ENCODE peak calls at places on chromosome 11, in five cellular contexts. B is body of pancreas; J is fibroblast of lung; R is lung; D is naive thymus-derived CD4-positive, alpha-beta T cell. A is an unnamed sample.

GRCh38 chr11:44538375-44539054 is 26.9 kb upstream of the CD82 start:
- DNase-seq in B (peak; percentile 74), J (peak; percentile 63), R (peak; percentile 75), D (peak; percentile 54), A (peak; percentile 82)

GRCh38 chr11:44597358-44598009 is 32.0 kb downstream of the CD82 start:
- DNase-seq in B (no peak), J (no peak), R (no peak), D (no peak), A (no peak)

GRCh38 chr11:34205326-34206035 is 100.1 kb downstream of the NAT10 start:
- DNase-seq in B (no peak), J (peak; percentile 22), R (no peak), D (no peak), A (no peak)

GRCh38 chr11:59918494-59918893 is 19.7 kb upstream of the OOSP1 start:
- DNase-seq in B (no peak), J (no peak), R (no peak), D (no peak), A (no peak)

GRCh38 chr11:115503083-115503885 is 931 bp downstream of the CADM1 start:
- DNase-seq in B (peak; percentile 63), J (peak; percentile 63), R (peak; percentile 73), D (peak; percentile 8), A (peak; percentile 19)

GRCh38 chr11:95138448-95138847 is 48.8 kb downstream of the ENDOD1 start:
- DNase-seq in B (no peak), J (peak; percentile 40), R (no peak), D (no peak), A (no peak)

GRCh38 chr11:72179049-72179803 is 12.7 kb upstream of the FOLR1 start:
- DNase-seq in B (no peak), J (no peak), R (no peak), D (no peak), A (peak; percentile 2)

GRCh38 chr11:122108192-122108799 is 7.7 kb downstream of the BLID start:
- DNase-seq in B (peak; percentile 17), J (peak; percentile 78), R (peak; percentile 48), D (no peak), A (peak; percentile 38)

GRCh38 chr11:67612751-67613150 is 6.0 kb downstream of the NDUFV1 start:
- DNase-seq in B (no peak), J (no peak), R (no peak), D (no peak), A (no peak)

GRCh38 chr11:31325162-31325561 is 44.4 kb downstream of the DCDC1 start:
- DNase-seq in B (no peak), J (peak; percentile 78), R (no peak), D (no peak), A (no peak)

GRCh38 chr11:47105541-47105940 is 71.1 kb downstream of the ARFGAP2 start:
- DNase-seq in B (no peak), J (no peak), R (no peak), D (no peak), A (no peak)

GRCh38 chr11:65214212-65214845 is 32.6 kb downstream of the CAPN1 start:
- DNase-seq in B (no peak), J (no peak), R (no peak), D (no peak), A (peak; percentile 54)

GRCh38 chr11:19087658-19088057 is 27.1 kb upstream of the MRGPRX2 start:
- DNase-seq in B (no peak), J (peak; percentile 27), R (no peak), D (no peak), A (no peak)

GRCh38 chr11:87260811-87261210 is 223.1 kb downstream of the TMEM135 start:
- DNase-seq in B (no peak), J (no peak), R (no peak), D (no peak), A (no peak)

GRCh38 chr11:67301313-67301921 is 1.9 kb upstream of the SSH3 start:
- DNase-seq in B (no peak), J (no peak), R (no peak), D (no peak), A (no peak)

GRCh38 chr11:117668291-117668690 is 128.7 kb downstream of the DSCAML1 start:
- DNase-seq in B (no peak), J (no peak), R (no peak), D (no peak), A (no peak)

DNA sequence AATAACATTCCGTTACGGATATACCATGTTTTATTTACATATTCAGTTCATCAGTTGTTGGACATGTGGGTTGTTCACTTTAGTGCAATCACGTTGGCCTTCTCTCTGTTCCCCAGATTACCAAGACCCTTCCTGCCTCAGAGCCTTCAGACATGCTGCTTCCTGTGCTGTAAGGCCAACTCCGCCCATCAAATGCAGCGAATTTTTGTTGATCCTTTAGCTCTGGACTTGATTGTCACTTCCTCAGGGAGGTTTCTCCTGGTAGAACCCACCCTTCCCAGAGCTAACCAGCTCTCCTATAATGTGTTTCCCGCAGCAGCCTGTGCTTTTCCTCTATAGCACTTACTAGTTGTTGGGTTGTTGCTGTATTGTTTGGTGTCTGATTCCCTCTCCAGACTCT is 39.4 kb downstream of the SWAP70 start:
- DNase-seq in B (no peak), J (no peak), R (no peak), D (no peak), A (no peak)
- H3K27ac ChIP-seq in B (no peak overlapping the region), J (no peak overlapping the region), R (no peak overlapping the region), D (no peak overlapping the region), A (no peak overlapping the region)

GRCh38 chr11:63505857-63506528 is at the start of gene LGALS12:
- DNase-seq in B (no peak), J (peak; percentile 32), R (no peak), D (no peak), A (no peak)
- H3K27ac ChIP-seq in B (peak within 1 kb of the TSS; percentile 12), J (no peak within 1 kb of the TSS), R (no peak within 1 kb of the TSS), D (no peak within 1 kb of the TSS), A (no peak within 1 kb of the TSS)

GRCh38 chr11:13679768-13680167 is 11.3 kb downstream of the FAR1 start:
- DNase-seq in B (no peak), J (no peak), R (no peak), D (no peak), A (no peak)
- H3K27ac ChIP-seq in B (no peak overlapping the region), J (no peak overlapping the region), R (no peak overlapping the region), D (no peak overlapping the region), A (no peak overlapping the region)

DNA sequence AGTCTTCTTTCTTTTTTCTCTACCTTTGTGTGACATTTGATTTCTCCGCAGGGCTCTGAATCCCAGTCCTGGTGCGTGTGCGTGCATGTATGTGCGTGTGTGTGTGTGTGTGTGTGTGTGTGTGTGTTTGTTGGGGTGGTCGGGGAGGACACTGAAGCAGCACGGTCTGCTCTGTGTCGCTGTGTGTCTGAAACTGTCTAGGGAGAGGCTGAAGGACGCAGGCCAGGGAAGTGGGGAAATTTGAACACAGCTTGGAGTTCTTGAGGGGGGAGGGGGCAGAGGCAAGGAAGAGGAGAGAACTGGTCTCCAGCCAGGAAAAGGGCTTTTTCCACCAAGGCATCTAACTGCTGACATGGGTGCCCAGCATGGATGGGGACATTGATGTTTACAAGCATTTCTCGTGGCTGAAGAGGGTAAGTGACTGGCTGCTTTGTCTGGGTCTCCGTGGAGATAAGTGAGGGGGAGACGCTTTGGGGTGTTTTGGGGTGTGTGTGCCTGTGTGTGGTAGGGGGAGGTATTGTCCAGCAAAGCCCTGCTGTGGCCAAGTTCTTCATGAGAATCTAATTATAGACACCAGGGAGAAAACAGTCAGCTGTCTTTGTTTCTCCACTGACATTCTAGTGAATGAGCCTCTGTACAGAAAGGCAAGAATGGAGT is 63.6 kb downstream of the PPFIBP2 start:
- DNase-seq in B (no peak), J (peak; percentile 43), R (no peak), D (no peak), A (peak; percentile 45)
- H3K27ac ChIP-seq in B (peak overlapping the region; percentile 26), J (peak overlapping the region; percentile 50), R (peak overlapping the region; percentile 65), D (no peak overlapping the region), A (peak overlapping the region; percentile 66)

DNA sequence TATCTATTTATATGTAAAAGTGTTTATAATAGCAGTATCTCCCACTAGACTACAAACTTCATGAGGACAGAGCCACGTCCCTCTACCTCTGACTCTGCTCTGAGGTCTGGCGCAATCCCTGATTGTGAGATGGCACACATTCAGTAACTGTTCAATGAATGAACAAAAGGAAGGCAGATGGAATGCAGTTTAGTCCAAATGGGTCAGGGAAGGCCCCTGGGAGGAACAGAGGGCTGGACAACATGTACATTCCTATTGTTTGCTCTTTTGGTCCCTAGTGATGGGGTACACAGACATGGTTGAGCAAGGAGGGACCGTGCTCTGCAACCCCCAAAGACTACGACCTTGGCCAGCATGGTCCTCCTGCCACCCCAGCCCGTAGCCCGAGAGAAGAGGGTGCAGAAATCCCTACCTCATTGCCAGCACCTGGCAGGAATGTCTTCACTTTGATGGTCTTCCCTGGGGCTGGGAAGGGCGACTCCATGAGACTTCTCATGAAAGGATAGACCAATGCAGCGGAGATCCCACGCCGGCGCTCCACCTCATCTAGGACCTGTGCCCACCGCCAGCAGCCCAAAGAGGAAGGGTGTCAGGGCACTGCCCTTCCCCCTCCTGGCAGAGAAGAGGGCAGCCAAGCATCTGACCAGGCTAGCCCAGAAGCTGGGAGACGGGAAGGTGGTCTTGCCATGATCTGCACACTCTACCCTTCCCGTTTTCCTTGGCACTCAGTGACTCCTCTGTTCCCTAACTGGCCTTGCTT is 24.3 kb downstream of the RPL27A start:
- DNase-seq in B (no peak), J (no peak), R (no peak), D (no peak), A (no peak)
- H3K27ac ChIP-seq in B (peak overlapping the region; percentile 72), J (no peak overlapping the region), R (peak overlapping the region; percentile 80), D (no peak overlapping the region), A (no peak overlapping the region)

A was measured in SJSA1.